ENCODE peak calls at places on chromosome 9, in eight cellular contexts. One of them, this sample, is unnamed. For H3K9me3, the result is how much of the 10 kb centered on the place peaks cover.

GRCh38 chr9:20620658-20621552 is 1.4 kb downstream of the MLLT3 start:
- DNase-seq in Karpas-422: no peak
- DNase-seq in ovary: peak
- DNase-seq in breast epithelium: no peak
- DNase-seq in PC-3: peak
- DNase-seq in small intestine: peak
- DNase-seq in endodermal cell: peak
- DNase-seq in uterus: peak
- DNase-seq in this sample: no peak

GRCh38 chr9:37955781-37956422 is 52.0 kb upstream of the SLC25A51 start:
- DNase-seq in Karpas-422: no peak
- DNase-seq in ovary: no peak
- DNase-seq in breast epithelium: no peak
- DNase-seq in PC-3: no peak
- DNase-seq in small intestine: no peak
- DNase-seq in endodermal cell: no peak
- DNase-seq in uterus: no peak
- DNase-seq in this sample: no peak

GRCh38 chr9:98900725-98901124 is 43.0 kb upstream of the COL15A1 start:
- DNase-seq in Karpas-422: no peak
- DNase-seq in ovary: no peak
- DNase-seq in breast epithelium: no peak
- DNase-seq in PC-3: no peak
- DNase-seq in small intestine: no peak
- DNase-seq in endodermal cell: peak
- DNase-seq in uterus: no peak
- DNase-seq in this sample: no peak

GRCh38 chr9:5793812-5794211 is 39.1 kb downstream of the ERMP1 start:
- DNase-seq in Karpas-422: no peak
- DNase-seq in ovary: no peak
- DNase-seq in breast epithelium: no peak
- DNase-seq in PC-3: no peak
- DNase-seq in small intestine: no peak
- DNase-seq in endodermal cell: no peak
- DNase-seq in uterus: no peak
- DNase-seq in this sample: no peak

GRCh38 chr9:109708507-109708945 is 71.5 kb upstream of the PALM2AKAP2 start:
- DNase-seq in Karpas-422: no peak
- DNase-seq in ovary: no peak
- DNase-seq in breast epithelium: no peak
- DNase-seq in PC-3: no peak
- DNase-seq in small intestine: no peak
- DNase-seq in endodermal cell: no peak
- DNase-seq in uterus: no peak
- DNase-seq in this sample: peak

GRCh38 chr9:10604927-10605326 is 7.9 kb downstream of the PTPRD start:
- DNase-seq in Karpas-422: no peak
- DNase-seq in ovary: no peak
- DNase-seq in breast epithelium: no peak
- DNase-seq in PC-3: no peak
- DNase-seq in small intestine: no peak
- DNase-seq in endodermal cell: no peak
- DNase-seq in uterus: no peak
- DNase-seq in this sample: no peak

GRCh38 chr9:33785914-33786313 is 9.4 kb upstream of the PRSS3 start:
- DNase-seq in Karpas-422: peak
- DNase-seq in ovary: no peak
- DNase-seq in breast epithelium: no peak
- DNase-seq in PC-3: no peak
- DNase-seq in small intestine: no peak
- DNase-seq in endodermal cell: no peak
- DNase-seq in uterus: no peak
- DNase-seq in this sample: no peak

GRCh38 chr9:75088646-75089368 is 493 bp downstream of the OSTF1 start:
- DNase-seq in Karpas-422: peak
- DNase-seq in ovary: peak
- DNase-seq in breast epithelium: peak
- DNase-seq in PC-3: peak
- DNase-seq in small intestine: peak
- DNase-seq in endodermal cell: peak
- DNase-seq in uterus: peak
- DNase-seq in this sample: peak

DNA sequence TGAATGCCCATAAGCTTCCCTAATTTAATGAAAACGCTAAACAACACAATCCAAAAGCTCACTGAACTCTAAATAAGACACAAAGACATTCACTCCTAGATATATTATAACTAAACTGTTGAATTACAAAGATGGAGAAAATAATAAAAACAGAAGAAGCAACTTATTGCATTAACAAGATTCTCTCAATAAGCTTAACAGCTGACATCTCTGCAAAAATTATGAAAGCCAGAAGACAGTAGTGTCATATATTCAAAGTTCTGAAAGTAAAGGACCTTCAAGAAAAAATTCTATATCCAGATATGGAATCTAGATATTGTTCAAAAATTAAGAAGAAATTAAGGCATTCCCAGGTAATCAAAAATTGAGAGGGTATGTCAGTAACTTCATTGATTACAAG is 957.8 kb upstream of the TYRP1 start:
- DNase-seq in Karpas-422: no peak
- DNase-seq in ovary: no peak
- DNase-seq in breast epithelium: no peak
- DNase-seq in PC-3: no peak
- DNase-seq in small intestine: no peak
- DNase-seq in endodermal cell: no peak
- DNase-seq in uterus: no peak
- DNase-seq in this sample: no peak
- H3K9me3 ChIP-seq in Karpas-422: under half
- H3K9me3 ChIP-seq in ovary: under half
- H3K9me3 ChIP-seq in breast epithelium: under half
- H3K9me3 ChIP-seq in PC-3: under half
- H3K9me3 ChIP-seq in small intestine: under half
- H3K9me3 ChIP-seq in endodermal cell: under half
- H3K9me3 ChIP-seq in uterus: under half
- H3K9me3 ChIP-seq in this sample: under half

DNA sequence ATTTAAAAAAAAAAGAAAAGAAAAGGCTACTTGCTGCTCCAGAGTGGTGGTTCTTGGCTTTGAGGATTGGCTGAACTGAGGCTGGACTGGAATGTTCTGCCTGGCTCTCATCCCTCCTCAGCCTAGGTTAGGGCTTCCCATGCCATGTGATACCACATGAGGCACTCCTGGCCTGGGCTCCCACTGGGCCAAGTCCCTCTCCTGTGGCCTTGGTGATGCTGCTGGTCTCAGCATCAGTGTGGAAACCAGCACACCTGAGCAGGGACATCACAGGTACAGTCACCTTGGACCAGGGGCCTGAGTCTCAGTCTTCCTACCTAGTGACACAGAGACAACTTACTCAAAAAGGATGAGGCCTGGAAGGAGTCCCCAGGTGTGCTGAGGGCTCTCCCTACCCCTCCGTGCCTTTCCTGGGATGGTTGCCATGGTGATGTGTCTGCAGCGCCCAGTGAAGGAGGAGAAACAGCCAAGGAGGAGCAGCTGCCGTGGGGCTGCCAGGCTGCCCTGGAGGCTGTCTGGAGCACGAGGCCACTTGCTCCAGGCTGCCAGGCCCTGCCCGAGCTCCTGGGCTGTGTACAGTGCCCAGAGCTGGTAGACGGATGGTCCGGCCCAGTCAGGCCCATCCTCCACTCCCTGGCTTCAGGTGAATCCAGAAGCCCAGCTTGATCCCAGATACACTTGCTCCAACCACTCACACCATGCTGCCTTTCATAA is 71.0 kb downstream of the WNK2 start:
- DNase-seq in Karpas-422: no peak
- DNase-seq in ovary: no peak
- DNase-seq in breast epithelium: no peak
- DNase-seq in PC-3: no peak
- DNase-seq in small intestine: no peak
- DNase-seq in endodermal cell: peak
- DNase-seq in uterus: no peak
- DNase-seq in this sample: peak
- H3K9me3 ChIP-seq in Karpas-422: under half
- H3K9me3 ChIP-seq in ovary: under half
- H3K9me3 ChIP-seq in breast epithelium: under half
- H3K9me3 ChIP-seq in PC-3: under half
- H3K9me3 ChIP-seq in small intestine: under half
- H3K9me3 ChIP-seq in endodermal cell: under half
- H3K9me3 ChIP-seq in uterus: under half
- H3K9me3 ChIP-seq in this sample: under half

GRCh38 chr9:79015951-79016350 is 555.8 kb upstream of the TLE4 start:
- DNase-seq in Karpas-422: no peak
- DNase-seq in ovary: no peak
- DNase-seq in breast epithelium: no peak
- DNase-seq in PC-3: no peak
- DNase-seq in small intestine: no peak
- DNase-seq in endodermal cell: no peak
- DNase-seq in uterus: no peak
- DNase-seq in this sample: no peak
- H3K9me3 ChIP-seq in Karpas-422: under half
- H3K9me3 ChIP-seq in ovary: under half
- H3K9me3 ChIP-seq in breast epithelium: under half
- H3K9me3 ChIP-seq in PC-3: under half
- H3K9me3 ChIP-seq in small intestine: under half
- H3K9me3 ChIP-seq in endodermal cell: under half
- H3K9me3 ChIP-seq in uterus: under half
- H3K9me3 ChIP-seq in this sample: under half

GRCh38 chr9:84845956-84846355 is 176.4 kb downstream of the NTRK2 start:
- DNase-seq in Karpas-422: no peak
- DNase-seq in ovary: no peak
- DNase-seq in breast epithelium: no peak
- DNase-seq in PC-3: no peak
- DNase-seq in small intestine: no peak
- DNase-seq in endodermal cell: no peak
- DNase-seq in uterus: no peak
- DNase-seq in this sample: no peak

GRCh38 chr9:84846501-84847323 is 177.2 kb downstream of the NTRK2 start:
- DNase-seq in Karpas-422: no peak
- DNase-seq in ovary: no peak
- DNase-seq in breast epithelium: no peak
- DNase-seq in PC-3: peak
- DNase-seq in small intestine: no peak
- DNase-seq in endodermal cell: no peak
- DNase-seq in uterus: no peak
- DNase-seq in this sample: no peak

GRCh38 chr9:84851935-84852585 is 182.5 kb downstream of the NTRK2 start:
- DNase-seq in Karpas-422: no peak
- DNase-seq in ovary: no peak
- DNase-seq in breast epithelium: peak
- DNase-seq in PC-3: peak
- DNase-seq in small intestine: no peak
- DNase-seq in endodermal cell: peak
- DNase-seq in uterus: peak
- DNase-seq in this sample: peak

GRCh38 chr9:84850830-84851372 is 181.4 kb downstream of the NTRK2 start:
- DNase-seq in Karpas-422: no peak
- DNase-seq in ovary: no peak
- DNase-seq in breast epithelium: no peak
- DNase-seq in PC-3: no peak
- DNase-seq in small intestine: no peak
- DNase-seq in endodermal cell: no peak
- DNase-seq in uterus: no peak
- DNase-seq in this sample: no peak

DNA sequence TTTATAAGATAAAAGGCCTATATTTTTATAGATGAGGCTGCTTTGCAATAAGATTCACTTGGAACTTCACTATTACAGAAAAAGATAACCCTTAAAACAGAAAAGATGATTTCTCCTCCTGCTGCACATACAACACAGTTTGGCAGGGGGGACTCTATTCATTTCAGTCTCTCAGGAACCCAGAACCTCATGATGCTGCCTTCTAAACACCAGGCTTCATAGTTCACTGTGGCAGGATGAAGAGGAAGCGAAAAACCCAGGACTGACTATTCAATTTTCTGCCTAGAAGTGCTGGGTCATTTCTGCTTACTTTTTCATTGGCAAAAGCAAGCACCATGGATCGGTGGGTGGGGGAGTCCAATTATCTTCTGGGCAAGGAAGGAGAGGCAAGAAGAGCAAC is 179.5 kb downstream of the NTRK2 start:
- DNase-seq in Karpas-422: no peak
- DNase-seq in ovary: no peak
- DNase-seq in breast epithelium: no peak
- DNase-seq in PC-3: no peak
- DNase-seq in small intestine: no peak
- DNase-seq in endodermal cell: no peak
- DNase-seq in uterus: no peak
- DNase-seq in this sample: no peak
- H3K9me3 ChIP-seq in Karpas-422: under half
- H3K9me3 ChIP-seq in ovary: under half
- H3K9me3 ChIP-seq in breast epithelium: under half
- H3K9me3 ChIP-seq in PC-3: under half
- H3K9me3 ChIP-seq in small intestine: under half
- H3K9me3 ChIP-seq in endodermal cell: under half
- H3K9me3 ChIP-seq in uterus: under half
- H3K9me3 ChIP-seq in this sample: under half

GRCh38 chr9:110864011-110864410 is 174.3 kb downstream of the LPAR1 start:
- DNase-seq in Karpas-422: no peak
- DNase-seq in ovary: no peak
- DNase-seq in breast epithelium: no peak
- DNase-seq in PC-3: no peak
- DNase-seq in small intestine: no peak
- DNase-seq in endodermal cell: no peak
- DNase-seq in uterus: no peak
- DNase-seq in this sample: no peak
- H3K9me3 ChIP-seq in Karpas-422: under half
- H3K9me3 ChIP-seq in ovary: under half
- H3K9me3 ChIP-seq in breast epithelium: under half
- H3K9me3 ChIP-seq in PC-3: under half
- H3K9me3 ChIP-seq in small intestine: under half
- H3K9me3 ChIP-seq in endodermal cell: under half
- H3K9me3 ChIP-seq in uterus: under half
- H3K9me3 ChIP-seq in this sample: under half

This sample was measured in ascending aorta.